ENCODE peak calls at places on chromosomes 6 and 20, in five cellular contexts. B is spleen; C is KBM-7; E is activated CD4-positive, alpha-beta T cell treated with anti-CD3 and anti-CD28 coated beads for 24 hours; D is GM12878. I is an unnamed sample.

GRCh38 chr6:31031095-31031494 is 20.8 kb downstream of the MUC22 start:
- DNase-seq in E (no peak), C (no peak), D (no peak), B (no peak), I (no peak)

GRCh38 chr6:41914869-41915268 is 6.1 kb downstream of the MED20 start:
- DNase-seq in E (no peak), B (no peak), D (no peak), C (no peak), I (no peak)

GRCh38 chr20:53837126-53837826 is 233.1 kb downstream of the BCAS1 start:
- DNase-seq in D (no peak), C (no peak), B (no peak), E (no peak), I (no peak)

GRCh38 chr20:272718-273117 is 15.2 kb downstream of the DEFB132 start:
- DNase-seq in D (no peak), E (no peak), B (no peak), C (no peak), I (no peak)

GRCh38 chr6:128233501-128233900 is 286.9 kb downstream of the PTPRK start:
- DNase-seq in D (no peak), B (no peak), E (no peak), C (no peak), I (peak)

GRCh38 chr20:62652051-62652893 is 10.0 kb downstream of the SLCO4A1 start:
- DNase-seq in B (peak), C (peak), E (peak), D (peak), I (no peak)

GRCh38 chr6:15665237-15665636 is 2.4 kb upstream of the DTNBP1 start:
- DNase-seq in E (no peak), B (no peak), D (no peak), C (no peak), I (no peak)

GRCh38 chr6:132960720-132961119 is 146.4 kb downstream of the RPS12 start:
- DNase-seq in C (no peak), D (no peak), B (no peak), E (no peak), I (no peak)

GRCh38 chr6:52524921-52525320 is 51.9 kb downstream of the TRAM2 start:
- DNase-seq in B (no peak), E (no peak), C (no peak), D (no peak), I (no peak)

GRCh38 chr20:9981834-9982233 is 53.0 kb upstream of the ANKEF1 start:
- DNase-seq in E (no peak), C (no peak), D (no peak), B (no peak), I (no peak)

GRCh38 chr20:48797275-48797825 is 30.4 kb downstream of the PREX1 start:
- DNase-seq in B (peak), C (no peak), E (no peak), D (no peak), I (no peak)

GRCh38 chr6:148440021-148440420 is 97.4 kb downstream of the SASH1 start:
- DNase-seq in C (no peak), D (no peak), E (no peak), B (no peak), I (no peak)

GRCh38 chr6:169141706-169142705 is 111.6 kb downstream of the THBS2 start:
- DNase-seq in D (no peak), B (peak), C (peak), E (no peak), I (no peak)

GRCh38 chr6:33978593-33979150 is 167.2 kb downstream of the GRM4 start:
- DNase-seq in C (no peak), E (no peak), D (no peak), B (peak), I (no peak)

GRCh38 chr6:108286366-108286765 is 8.5 kb upstream of the AFG1L start:
- DNase-seq in C (no peak), D (no peak), B (no peak), E (no peak), I (no peak)

GRCh38 chr20:37262516-37262915 is 902 bp upstream of the GHRH start:
- DNase-seq in D (no peak), B (no peak), C (no peak), E (no peak), I (no peak)

GRCh38 chr6:26183581-26184408 is 96.6 kb downstream of the HFE start:
- DNase-seq in D (peak), C (no peak), B (peak), E (no peak), I (no peak)

GRCh38 chr20:2059411-2059810 is 42.2 kb upstream of the STK35 start:
- DNase-seq in D (no peak), C (no peak), E (no peak), B (no peak), I (no peak)

GRCh38 chr20:62258499-62259293 is 20.4 kb downstream of the OSBPL2 start:
- DNase-seq in B (no peak), C (no peak), E (no peak), D (no peak), I (no peak)

GRCh38 chr20:16215056-16215455 is 358.2 kb downstream of the KIF16B start:
- DNase-seq in C (no peak), D (no peak), B (no peak), E (no peak), I (no peak)

GRCh38 chr6:85923013-85923430 is 280.3 kb upstream of the SYNCRIP start:
- DNase-seq in C (peak), B (no peak), D (peak), E (no peak), I (peak)

GRCh38 chr6:52063584-52064400 is 23.6 kb downstream of the PKHD1 start:
- DNase-seq in D (peak), B (no peak), C (peak), E (peak), I (no peak)

GRCh38 chr6:87710090-87710489 is 8.1 kb upstream of the AKIRIN2 start:
- DNase-seq in B (no peak), E (no peak), C (no peak), D (no peak), I (no peak)

GRCh38 chr20:419556-420168 is 11.6 kb downstream of the RBCK1 start:
- DNase-seq in E (no peak), B (peak), C (no peak), D (no peak), I (peak)

GRCh38 chr6:50649086-50649485 is 64.2 kb upstream of the TFAP2D start:
- DNase-seq in D (no peak), C (no peak), B (no peak), E (no peak), I (no peak)

GRCh38 chr6:139262519-139263300 is 29.1 kb downstream of the TXLNB start:
- DNase-seq in C (no peak), B (no peak), D (no peak), E (peak), I (peak)

GRCh38 chr6:31186052-31186734 is 15.7 kb upstream of the POU5F1 start:
- DNase-seq in D (no peak), C (no peak), B (peak), E (no peak), I (no peak)

GRCh38 chr6:100460650-100461204 is 4.0 kb downstream of the SIM1 start:
- DNase-seq in D (no peak), E (no peak), B (no peak), C (no peak), I (no peak)

I was measured in COR-L47.